ENCODE peak calls at places on chromosomes 13 and 19, in six cellular contexts. R, F, J, P, Y and X are unnamed samples.

GRCh38 chr13:50805805-50806204 is 37.7 kb downstream of the DLEU7 start:
- DNase-seq in R (no peak), F (no peak), J (no peak), P (no peak), Y (no peak), X (no peak)

GRCh38 chr19:38842439-38843174 is 7.2 kb downstream of the HNRNPL start:
- DNase-seq in R (peak), F (no peak), J (no peak), P (no peak), Y (no peak), X (no peak)

GRCh38 chr19:48378194-48378570 is 13.2 kb downstream of the KDELR1 start:
- DNase-seq in R (no peak), F (no peak), J (no peak), P (no peak), Y (no peak), X (no peak)

GRCh38 chr13:48579167-48579918 is 46.5 kb upstream of the RCBTB2 start:
- DNase-seq in R (no peak), F (no peak), J (no peak), P (no peak), Y (no peak), X (peak)

GRCh38 chr13:75760182-75760981 is 124.3 kb downstream of the LMO7 start:
- DNase-seq in R (peak), F (peak), J (no peak), P (no peak), Y (no peak), X (no peak)

GRCh38 chr19:27793128-27793643 is 1419.8 kb downstream of the UQCRFS1 start:
- DNase-seq in R (peak), F (peak), J (peak), P (peak), Y (no peak), X (no peak)

GRCh38 chr13:99135591-99135990 is 65.1 kb upstream of the UBAC2 start:
- DNase-seq in R (no peak), F (no peak), J (no peak), P (peak), Y (no peak), X (no peak)

GRCh38 chr13:84670245-84670644 is 788.0 kb upstream of the SLITRK1 start:
- DNase-seq in R (no peak), F (no peak), J (no peak), P (no peak), Y (no peak), X (no peak)

GRCh38 chr13:79946556-79946955 is 394.4 kb downstream of the SPRY2 start:
- DNase-seq in R (no peak), F (no peak), J (no peak), P (no peak), Y (no peak), X (no peak)

GRCh38 chr13:82439159-82439904 is 1442.9 kb downstream of the SLITRK1 start:
- DNase-seq in R (no peak), F (no peak), J (no peak), P (no peak), Y (no peak), X (no peak)

GRCh38 chr13:52737451-52737850 is 2.2 kb downstream of the CNMD start:
- DNase-seq in R (no peak), F (no peak), J (no peak), P (no peak), Y (no peak), X (no peak)

GRCh38 chr13:45198041-45198440 is 2.8 kb downstream of the KCTD4 start:
- DNase-seq in R (no peak), F (no peak), J (no peak), P (no peak), Y (no peak), X (no peak)

GRCh38 chr13:111230385-111230930 is 90.0 kb upstream of the TEX29 start:
- DNase-seq in R (no peak), F (no peak), J (no peak), P (no peak), Y (no peak), X (no peak)

GRCh38 chr13:110963554-110963970 is 48.7 kb upstream of the ANKRD10 start:
- DNase-seq in R (no peak), F (no peak), J (no peak), P (no peak), Y (no peak), X (peak)

GRCh38 chr13:40433577-40433976 is 232.9 kb downstream of the FOXO1 start:
- DNase-seq in R (no peak), F (no peak), J (no peak), P (no peak), Y (no peak), X (no peak)

GRCh38 chr19:35955881-35956634 is 19.9 kb downstream of the LRFN3 start:
- DNase-seq in R (no peak), F (no peak), J (no peak), P (no peak), Y (no peak), X (no peak)

GRCh38 chr19:11243798-11244169 is 4.4 kb downstream of the ANGPTL8 start:
- DNase-seq in R (no peak), F (no peak), J (no peak), P (no peak), Y (no peak), X (no peak)
- TF ChIP-seq POLR2A in R (no peak), F (no peak), J (no peak), P (no peak), Y (no peak), X (no peak)

DNA sequence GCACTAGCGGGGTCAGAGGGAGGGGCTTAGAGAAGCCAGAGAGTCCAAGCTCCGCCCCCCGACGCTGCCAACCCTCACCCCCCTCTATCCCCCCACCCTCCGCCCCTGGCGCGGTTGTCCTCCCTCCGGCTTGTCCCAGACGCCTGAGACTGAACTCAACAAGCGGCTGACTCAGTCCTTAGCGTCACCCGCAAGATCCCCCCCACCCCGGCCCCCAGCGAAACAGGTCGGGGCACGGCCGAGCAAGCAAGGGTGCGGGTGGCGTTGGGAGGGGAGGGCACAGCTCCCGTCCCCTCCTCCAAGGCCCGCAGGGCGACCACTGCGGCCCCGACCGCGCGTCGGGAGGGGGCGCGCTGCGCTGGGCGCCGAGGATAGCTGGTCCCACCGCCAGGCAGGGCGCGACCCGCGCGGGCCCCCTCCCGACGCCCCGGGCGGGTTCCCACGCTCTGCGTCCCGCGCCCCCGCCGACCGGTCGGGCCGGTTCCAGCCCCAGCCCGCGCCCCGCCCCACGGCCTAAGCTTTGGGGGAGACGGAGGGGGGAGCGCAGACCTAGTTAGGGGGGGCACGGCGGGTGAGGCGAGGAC is 5.3 kb downstream of the NOTCH3 start:
- DNase-seq in R (peak), F (no peak), J (peak), P (peak), Y (peak), X (no peak)
- TF ChIP-seq CTCF in R (no peak), F (no peak), J (no peak), P (peak), Y (no peak), X (no peak)

DNA sequence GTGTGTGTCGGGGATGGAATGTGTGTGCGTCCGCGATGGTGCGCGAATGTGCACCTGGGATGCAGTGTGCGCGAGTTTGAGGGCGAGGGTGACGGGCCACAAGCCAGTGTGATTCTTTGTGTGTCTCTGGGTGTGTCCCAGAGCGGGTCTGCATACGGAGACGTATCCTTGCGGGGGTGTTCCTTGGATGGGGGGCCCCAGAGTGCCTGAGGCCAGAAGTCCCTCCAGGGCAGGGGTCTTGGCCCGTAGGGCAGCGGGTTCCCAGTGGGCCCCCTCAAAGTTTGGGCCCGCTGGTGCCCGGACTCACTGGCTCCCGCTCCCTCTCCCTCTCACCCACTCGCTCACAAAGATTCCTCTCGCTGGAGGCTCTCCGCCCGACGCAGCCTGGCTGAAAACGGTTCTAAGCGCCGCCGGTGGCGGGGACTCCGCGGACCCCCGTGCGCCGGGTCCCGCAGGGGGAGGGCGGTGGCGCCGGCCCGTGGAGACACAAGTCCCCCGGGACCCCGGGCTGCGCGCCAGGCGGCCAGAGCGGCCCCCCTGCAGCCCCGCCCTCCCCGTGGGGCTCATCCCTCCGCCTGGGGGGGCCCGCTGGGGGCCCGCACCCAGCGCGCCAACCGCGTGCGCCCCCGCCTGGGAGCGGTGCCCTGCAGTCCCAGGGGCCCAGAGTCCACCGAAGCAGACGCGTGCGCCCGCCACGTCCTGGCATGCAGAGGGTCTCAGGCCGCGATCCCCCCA is 886 bp downstream of the CRLF1 start:
- DNase-seq in R (no peak), F (no peak), J (no peak), P (no peak), Y (no peak), X (no peak)
- H3K4me3 ChIP-seq in R (no peak), F (peak), J (peak), P (no peak), Y (peak), X (peak)

GRCh38 chr13:49786609-49787008 is 5.9 kb downstream of the KPNA3 start:
- DNase-seq in R (no peak), F (no peak), J (no peak), P (no peak), Y (no peak), X (no peak)

GRCh38 chr13:49791214-49791752 is 1.2 kb downstream of the KPNA3 start:
- DNase-seq in R (peak), F (peak), J (no peak), P (no peak), Y (no peak), X (no peak)

GRCh38 chr13:49789961-49790360 is 2.5 kb downstream of the KPNA3 start:
- DNase-seq in R (no peak), F (no peak), J (no peak), P (no peak), Y (no peak), X (no peak)

GRCh38 chr13:49792550-49793324 is at the start of gene KPNA3:
- DNase-seq in R (peak), F (peak), J (peak), P (peak), Y (peak), X (peak)

DNA sequence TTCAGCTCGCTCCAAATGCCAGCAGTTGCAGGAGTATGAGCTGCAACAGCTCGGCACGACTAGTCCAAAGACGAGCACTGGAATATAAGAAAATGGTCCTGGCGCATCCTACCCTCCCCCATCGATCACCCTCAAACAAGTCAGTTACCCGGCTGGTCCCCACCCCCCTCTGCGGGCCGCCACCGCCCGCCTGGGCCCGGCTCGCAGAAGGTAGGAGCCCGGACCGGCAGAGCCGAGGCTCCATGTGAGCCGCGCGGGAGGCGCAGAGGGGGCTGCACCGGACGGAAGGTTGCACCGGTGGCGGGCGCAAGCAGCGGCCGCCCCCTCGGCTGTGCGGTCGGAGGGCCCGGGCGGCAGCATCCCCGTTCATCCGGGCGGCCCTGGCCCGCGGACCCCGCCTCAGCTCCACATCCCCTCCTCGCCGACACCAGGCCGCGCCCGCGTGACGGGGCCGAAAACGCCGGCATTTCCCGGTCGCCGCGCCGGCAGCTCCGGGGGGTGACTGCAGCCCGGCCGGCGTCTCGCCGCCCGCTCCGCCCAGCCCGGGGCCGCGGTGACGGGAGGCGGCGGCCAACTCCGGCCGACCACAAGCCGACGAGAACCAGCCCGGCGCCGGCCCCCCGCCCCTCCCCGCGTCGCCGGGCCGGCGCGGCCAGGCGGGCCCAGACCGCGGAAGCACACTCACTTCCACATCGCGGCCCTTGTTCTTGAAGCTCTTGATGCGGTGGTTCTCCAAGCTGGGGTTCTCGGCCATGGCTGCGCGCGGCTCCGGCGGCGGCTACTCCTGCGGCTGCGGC is 531 bp downstream of the KPNA3 start:
- DNase-seq in R (peak), F (peak), J (no peak), P (peak), Y (peak), X (no peak)
- TF ChIP-seq POLR2A in R (no peak), F (peak), J (no peak), P (no peak), Y (no peak), X (no peak)

GRCh38 chr13:112970552-112971287 is 1.7 kb downstream of the MCF2L start:
- DNase-seq in R (no peak), F (no peak), J (no peak), P (no peak), Y (no peak), X (no peak)

GRCh38 chr13:112968380-112968909 is 569 bp upstream of the MCF2L start:
- DNase-seq in R (peak), F (no peak), J (peak), P (no peak), Y (no peak), X (no peak)

GRCh38 chr13:112969692-112970338 is 801 bp downstream of the MCF2L start:
- DNase-seq in R (no peak), F (no peak), J (no peak), P (no peak), Y (no peak), X (no peak)

GRCh38 chr13:112967666-112968379 is 1.2 kb upstream of the MCF2L start:
- DNase-seq in R (no peak), F (no peak), J (peak), P (no peak), Y (no peak), X (no peak)

GRCh38 chr13:112968910-112969691 is at the start of gene MCF2L:
- DNase-seq in R (peak), F (no peak), J (peak), P (no peak), Y (no peak), X (no peak)
- TF ChIP-seq CTCF in R (no peak), F (no peak), J (no peak), P (peak), Y (no peak), X (no peak)

DNA sequence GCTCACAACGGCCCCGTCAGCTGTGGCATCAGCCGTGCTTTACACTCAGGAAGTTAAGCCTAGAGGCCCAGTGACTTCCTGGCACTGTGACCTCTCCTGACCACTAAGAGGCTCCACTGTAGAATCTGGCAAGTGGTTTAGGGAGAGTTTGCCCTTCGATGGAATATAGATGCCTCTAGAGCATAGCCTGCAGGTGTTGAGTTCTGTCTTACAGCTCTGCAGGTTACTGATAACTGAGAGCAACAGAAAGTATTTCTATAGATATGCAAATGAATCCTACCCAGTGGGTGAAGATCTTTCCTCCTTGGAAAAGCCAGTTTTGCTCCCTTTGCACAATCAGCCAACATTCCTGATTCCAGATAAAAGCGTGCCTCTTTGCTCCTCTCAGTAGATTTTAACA is 35.8 kb downstream of the ATP12A start:
- DNase-seq in R (no peak), F (no peak), J (no peak), P (no peak), Y (peak), X (no peak)
- H3K4me3 ChIP-seq in R (no peak), F (no peak), J (no peak), P (no peak), Y (no peak), X (no peak)

GRCh38 chr19:681029-681626 is 4.9 kb downstream of the FSTL3 start:
- DNase-seq in R (peak), F (peak), J (peak), P (no peak), Y (peak), X (no peak)

GRCh38 chr19:680287-681028 is 4.3 kb downstream of the FSTL3 start:
- DNase-seq in R (peak), F (peak), J (peak), P (peak), Y (peak), X (peak)

GRCh38 chr19:678791-679388 is 2.7 kb downstream of the FSTL3 start:
- DNase-seq in R (no peak), F (no peak), J (peak), P (no peak), Y (no peak), X (no peak)

GRCh38 chr19:677601-678380 is 1.6 kb downstream of the FSTL3 start:
- DNase-seq in R (no peak), F (no peak), J (no peak), P (no peak), Y (peak), X (no peak)

GRCh38 chr19:679418-680286 is 3.5 kb downstream of the FSTL3 start:
- DNase-seq in R (peak), F (no peak), J (peak), P (peak), Y (peak), X (no peak)
- TF ChIP-seq POLR2A in R (no peak), F (no peak), J (no peak), P (no peak), Y (no peak), X (no peak)

GRCh38 chr13:107203146-107203847 is 635.4 kb upstream of the ARGLU1 start:
- DNase-seq in R (no peak), F (no peak), J (no peak), P (no peak), Y (no peak), X (no peak)
- TF ChIP-seq CTCF in R (no peak), F (peak), J (no peak), P (no peak), Y (no peak), X (no peak)